ENCODE peak calls at places on chromosomes 4 and X, in four cellular contexts. G is HEK293T, P is K562, U is GM12878. S is an unnamed sample.

GRCh38 chrX:112819013-112819635 is 21.5 kb downstream of the AMOT start:
- DNase-seq in G (no peak), P (no peak), U (no peak), S (no peak)

GRCh38 chr4:141788169-141788915 is 152.0 kb downstream of the IL15 start:
- DNase-seq in P (no peak), U (no peak), G (no peak), S (no peak)

GRCh38 chr4:2820216-2820982 is 23.2 kb upstream of the ADD1 start:
- DNase-seq in P (no peak), G (no peak), U (no peak), S (no peak)

GRCh38 chr4:167021545-167022155 is 212.6 kb downstream of the SPOCK3 start:
- DNase-seq in G (peak), P (peak), U (peak), S (peak)

GRCh38 chr4:111689214-111689613 is 456.0 kb upstream of the FAM241A start:
- DNase-seq in P (no peak), G (no peak), U (no peak), S (no peak)

GRCh38 chrX:23503835-23504539 is 163.3 kb upstream of the PRDX4 start:
- DNase-seq in P (no peak), G (no peak), U (no peak), S (peak)

GRCh38 chrX:75603833-75604232 is 81.0 kb upstream of the ZDHHC15 start:
- DNase-seq in G (peak), U (no peak), P (peak), S (peak)

GRCh38 chrX:16743604-16744325 is 24.4 kb downstream of the SYAP1 start:
- DNase-seq in G (no peak), U (no peak), P (no peak), S (no peak)

GRCh38 chrX:119186763-119187162 is 49.3 kb upstream of the PGRMC1 start:
- DNase-seq in P (no peak), U (no peak), G (no peak), S (no peak)

GRCh38 chr4:173181769-173182374 is 13.3 kb downstream of the GALNT7 start:
- DNase-seq in U (no peak), G (no peak), P (no peak), S (no peak)

DNA sequence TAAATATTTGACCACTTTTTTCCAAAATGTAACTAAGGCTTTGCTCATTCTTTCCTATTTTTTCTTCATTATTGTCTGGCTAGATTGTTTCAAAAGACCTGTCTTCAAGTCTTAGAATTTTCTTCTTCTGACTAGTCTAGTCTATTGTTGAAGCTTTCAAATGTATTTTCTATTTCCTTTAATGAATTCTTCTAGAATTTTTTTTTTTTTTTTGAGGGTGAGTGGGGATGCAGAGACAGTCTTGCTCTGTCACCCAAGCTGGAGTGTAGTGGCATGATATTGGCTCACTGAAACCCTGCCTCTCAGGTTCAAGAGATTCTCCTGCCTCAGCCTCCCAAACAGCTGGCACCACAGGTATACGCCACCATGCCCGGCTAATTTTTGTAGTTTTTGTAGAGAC is 141.4 kb downstream of the TET2 start:
- DNase-seq in U (no peak), P (no peak), G (no peak), S (no peak)
- TF ChIP-seq TARDBP in U (no peak), P (no peak), G (no peak), S (no peak)

DNA sequence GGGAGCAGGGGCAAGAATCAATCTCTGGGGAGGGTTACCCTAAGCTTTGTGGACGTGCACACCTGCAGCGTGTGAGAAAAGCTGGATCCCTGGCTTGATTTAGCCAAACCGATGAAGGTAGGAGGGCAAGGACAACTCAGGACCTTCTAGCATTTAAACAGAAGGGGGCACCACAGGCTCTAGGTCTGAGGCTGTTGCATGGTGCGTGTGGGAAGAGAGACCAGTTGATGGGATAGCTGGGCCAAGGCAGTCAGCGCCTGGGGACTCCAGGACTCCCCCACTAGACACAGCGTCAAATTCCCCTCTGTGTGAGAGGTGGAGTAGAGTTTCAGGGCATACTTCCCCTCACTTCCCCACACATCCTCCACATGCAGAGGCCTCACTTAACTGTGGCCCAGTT is 4.3 kb downstream of the GABRQ start:
- DNase-seq in G (peak), P (peak), U (no peak), S (no peak)
- TF ChIP-seq TARDBP in G (no peak), P (no peak), U (no peak), S (no peak)

DNA sequence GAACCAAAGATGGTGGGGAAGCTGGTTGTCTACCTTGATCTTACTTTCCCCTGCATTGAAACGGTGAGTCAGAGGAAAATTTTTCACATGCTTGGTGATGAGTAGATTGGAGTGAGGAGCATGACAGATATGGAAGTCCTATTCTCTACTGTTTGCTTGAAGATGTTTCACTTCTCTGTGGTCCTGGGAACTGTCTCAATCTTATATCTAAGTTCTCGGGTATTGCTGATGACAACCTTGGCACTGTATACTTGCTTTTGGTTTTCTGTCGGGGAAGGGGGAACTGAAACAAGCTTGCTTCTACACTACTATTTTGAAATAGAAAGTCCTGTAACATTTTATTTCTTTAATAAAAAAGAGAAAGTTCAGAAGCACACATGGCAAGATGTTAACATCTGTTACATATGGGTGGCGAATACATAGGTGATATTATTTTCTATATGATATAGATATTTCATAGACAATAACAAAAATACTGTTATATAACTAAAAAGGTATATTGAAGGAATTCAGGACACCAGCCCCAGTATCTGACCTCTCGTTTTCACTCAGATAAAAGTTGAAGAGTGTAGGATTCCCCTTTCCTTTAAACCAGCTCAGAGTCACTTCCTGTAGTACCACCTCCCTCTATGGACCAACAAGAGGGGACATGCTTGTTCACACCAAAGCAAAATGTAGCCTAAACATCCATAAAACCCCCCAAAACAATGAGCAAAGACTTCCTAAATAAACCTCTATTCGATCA is 88.8 kb downstream of the FMR1NB start:
- DNase-seq in P (no peak), G (no peak), U (peak), S (no peak)
- TF ChIP-seq TARDBP in P (no peak), G (no peak), U (no peak), S (no peak)

GRCh38 chrX:107716045-107716684 is 59.4 kb downstream of the TSC22D3 start:
- DNase-seq in G (peak), U (no peak), P (no peak), S (no peak)
- TF ChIP-seq TARDBP in G (no peak), U (no peak), P (no peak), S (no peak)

GRCh38 chr4:91064157-91064853 is 937.1 kb downstream of the CCSER1 start:
- DNase-seq in P (no peak), U (no peak), G (peak), S (peak)
- TF ChIP-seq TARDBP in P (no peak), U (no peak), G (no peak), S (no peak)

GRCh38 chr4:70183168-70183939 is 12.2 kb upstream of the ODAM start:
- DNase-seq in G (peak), U (no peak), P (peak), S (peak)
- TF ChIP-seq TARDBP in G (no peak), U (no peak), P (no peak), S (no peak)

DNA sequence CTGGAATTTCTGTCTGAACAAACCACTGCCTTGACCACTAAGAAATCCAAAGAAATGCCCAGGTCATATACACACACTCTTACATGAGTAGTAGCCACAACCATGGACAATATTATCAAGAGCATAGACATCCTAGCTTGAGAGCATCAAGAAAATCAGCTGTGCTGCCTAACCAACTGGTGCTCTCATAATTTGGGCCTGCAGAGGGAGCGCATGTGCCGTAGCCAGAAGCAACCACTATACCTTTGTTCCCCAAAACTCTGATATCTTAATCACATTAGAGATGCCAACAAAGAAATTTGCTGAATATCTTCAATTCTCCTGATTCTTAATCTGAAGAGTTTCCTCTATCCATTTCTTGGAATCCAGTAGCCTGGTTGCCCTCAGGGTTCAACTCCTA is 163.6 kb downstream of the ZNF674 start:
- DNase-seq in U (peak), G (peak), P (no peak), S (peak)
- TF ChIP-seq TARDBP in U (no peak), G (no peak), P (no peak), S (no peak)

GRCh38 chrX:104427693-104428092 is 138.3 kb upstream of the IL1RAPL2 start:
- DNase-seq in P (no peak), U (no peak), G (no peak), S (no peak)
- TF ChIP-seq TARDBP in P (no peak), U (no peak), G (no peak), S (no peak)

S was measured in HepG2.